ENCODE peak calls at places on chromosomes 4 and X, in nine cellular contexts. J is HuH-7, Q is cardiac muscle cell, Y is left ventricle myocardium superior, F is mesendoderm, I is ACHN, Z is mammary epithelial cell, T is Calu3, P is upper lobe of right lung. U is an unnamed sample.

GRCh38 chr4:7411896-7412585 is 22.7 kb downstream of the PSAPL1 start:
- DNase-seq in Z (no peak), F (no peak), Y (no peak), I (no peak), P (peak; percentile 29), J (no peak), T (no peak), Q (no peak), U (no peak)

GRCh38 chr4:85369703-85370380 is 105.1 kb upstream of the ARHGAP24 start:
- DNase-seq in T (no peak), Z (no peak), I (no peak), P (no peak), J (no peak), Q (no peak), Y (no peak), F (peak; percentile 34), U (no peak)

GRCh38 chrX:76971393-76972376 is 475.5 kb upstream of the FGF16 start:
- DNase-seq in J (no peak), P (no peak), Y (no peak), Q (no peak), F (no peak), I (no peak), T (no peak), Z (no peak), U (no peak)

GRCh38 chr4:53545238-53545637 is 46.0 kb downstream of the LNX1 start:
- DNase-seq in Y (no peak), T (no peak), F (peak; percentile 82), Q (no peak), P (no peak), Z (no peak), J (no peak), I (no peak), U (peak; percentile 39)

GRCh38 chrX:107324493-107325310 is 118.3 kb downstream of the DNAAF6 start:
- DNase-seq in Y (peak; percentile 43), F (peak; percentile 93), I (peak; percentile 42), T (peak; percentile 18), P (peak; percentile 63), Q (peak; percentile 50), J (peak; percentile 14), Z (peak; percentile 13), U (peak; percentile 89)

GRCh38 chrX:104310084-104310483 is 55.4 kb upstream of the ESX1 start:
- DNase-seq in Z (peak; percentile 37), Y (no peak), Q (peak; percentile 53), J (peak; percentile 4), P (no peak), I (peak; percentile 18), F (no peak), T (no peak), U (no peak)

GRCh38 chr4:48779998-48780866 is at the start of gene FRYL:
- DNase-seq in I (peak; percentile 99), F (peak; percentile 100), P (peak; percentile 100), T (peak; percentile 96), Q (peak; percentile 100), Y (peak; percentile 99), J (peak; percentile 94), Z (peak; percentile 100), U (peak; percentile 100)

GRCh38 chrX:110414679-110415439 is 56.2 kb downstream of the RTL9 start:
- DNase-seq in I (no peak), J (no peak), Z (peak; percentile 38), Q (no peak), F (no peak), Y (no peak), P (no peak), T (no peak), U (no peak)

GRCh38 chr4:185773419-185773818 is 38.6 kb downstream of the SORBS2 start:
- DNase-seq in T (no peak), Q (no peak), Z (no peak), F (peak; percentile 37), P (peak; percentile 71), I (no peak), Y (peak; percentile 63), J (no peak), U (peak; percentile 42)

GRCh38 chrX:136130931-136131843 is 16.1 kb upstream of the FHL1 start:
- DNase-seq in Y (no peak), F (no peak), J (no peak), Z (peak; percentile 91), I (no peak), Q (peak; percentile 75), T (no peak), P (no peak), U (no peak)

GRCh38 chr4:13328591-13328990 is 155.5 kb downstream of the RAB28 start:
- DNase-seq in Q (no peak), T (no peak), J (no peak), P (no peak), F (no peak), I (no peak), Y (no peak), Z (peak; percentile 70), U (no peak)

GRCh38 chr4:66572949-66573348 is 902.7 kb upstream of the EPHA5 start:
- DNase-seq in Q (peak; percentile 78), Z (peak; percentile 58), I (peak; percentile 73), J (no peak), P (no peak), T (no peak), F (no peak), Y (no peak), U (no peak)

GRCh38 chr4:168019019-168019651 is 73.2 kb upstream of the ANXA10 start:
- DNase-seq in Q (peak; percentile 14), F (no peak), T (no peak), I (no peak), Y (no peak), Z (peak; percentile 32), P (no peak), J (no peak), U (no peak)

GRCh38 chr4:113499696-113500095 is 261.8 kb downstream of the CAMK2D start:
- DNase-seq in F (no peak), P (no peak), I (peak; percentile 2), Q (peak; percentile 65), Z (peak; percentile 58), J (no peak), Y (no peak), T (no peak), U (no peak)

GRCh38 chrX:145817299-145817665 is 347 bp upstream of the SLITRK2 start:
- DNase-seq in J (no peak), I (no peak), Z (no peak), Y (peak; percentile 29), Q (peak; percentile 1), F (peak; percentile 48), P (no peak), T (no peak), U (peak; percentile 36)

GRCh38 chr4:73127839-73128448 is 58.4 kb upstream of the COX18 start:
- DNase-seq in T (peak; percentile 2), Y (no peak), Z (no peak), F (peak; percentile 59), J (no peak), Q (peak; percentile 32), P (no peak), I (peak; percentile 28), U (peak; percentile 18)

GRCh38 chr4:40333921-40334352 is 1.2 kb upstream of the CHRNA9 start:
- DNase-seq in Z (peak; percentile 60), I (peak; percentile 16), F (peak; percentile 83), Q (peak; percentile 87), Y (no peak), T (no peak), J (no peak), P (no peak), U (no peak)

GRCh38 chrX:137563681-137564651 is 2.0 kb upstream of the ZIC3 start:
- DNase-seq in T (no peak), F (peak; percentile 82), I (no peak), J (no peak), Q (no peak), P (no peak), Z (no peak), Y (no peak), U (peak; percentile 42)

GRCh38 chrX:39966186-39966585 is 131.6 kb downstream of the BCOR start:
- DNase-seq in J (no peak), I (no peak), F (no peak), Q (peak; percentile 51), Z (no peak), T (no peak), Y (no peak), P (no peak), U (no peak)

GRCh38 chrX:10217218-10217617 is 60.4 kb downstream of the CLCN4 start:
- DNase-seq in Q (no peak), T (no peak), I (no peak), P (no peak), Z (no peak), Y (no peak), J (no peak), F (peak; percentile 18), U (peak; percentile 3)

GRCh38 chr4:38857354-38858096 is 908 bp upstream of the TLR6 start:
- DNase-seq in Y (no peak), F (peak; percentile 66), I (peak; percentile 87), Z (peak; percentile 92), P (no peak), J (no peak), T (peak; percentile 27), Q (peak; percentile 84), U (no peak)

GRCh38 chrX:13652256-13653021 is 502 bp upstream of the TCEANC start:
- DNase-seq in J (no peak), Q (peak; percentile 86), I (peak; percentile 63), Z (peak; percentile 85), P (no peak), Y (no peak), F (no peak), T (peak; percentile 34), U (no peak)

GRCh38 chr4:137471895-137472294 is 60.4 kb downstream of the PCDH18 start:
- DNase-seq in T (no peak), F (no peak), Z (peak; percentile 5), I (no peak), Y (no peak), J (no peak), P (no peak), Q (no peak), U (no peak)

U was measured in neural progenitor cell.